ENCODE peak calls at places on chromosomes 7 and 10, in seven cellular contexts. One of them, this sample, is unnamed.

GRCh38 chr10:120483006-120483405 is 26.0 kb downstream of the PLPP4 start:
- DNase-seq in dorsolateral prefrontal cortex: no peak
- DNase-seq in stimulated activated effector memory CD8-positive, alpha-beta T cell treated with anti-CD3 and anti-CD28 coated beads, Interleukin-12 subunit alpha, Interleukin-12 subunit beta, amount 100 ng/mL, for 72 hours: no peak
- DNase-seq in activated CD8-positive, alpha-beta memory T cell treated with anti-CD3 and anti-CD28 coated beads, Interleukin-2, amount 50 U/mL, for 48 hours: no peak
- DNase-seq in fibroblast of villous mesenchyme: no peak
- DNase-seq in cerebellum: no peak
- DNase-seq in CD14-positive monocyte: no peak
- DNase-seq in this sample: no peak

GRCh38 chr7:22586101-22586805 is 86.3 kb upstream of the STEAP1B start:
- DNase-seq in cerebellum: no peak
- DNase-seq in fibroblast of villous mesenchyme: peak
- DNase-seq in CD14-positive monocyte: no peak
- DNase-seq in stimulated activated effector memory CD8-positive, alpha-beta T cell treated with anti-CD3 and anti-CD28 coated beads, Interleukin-12 subunit alpha, Interleukin-12 subunit beta, amount 100 ng/mL, for 72 hours: no peak
- DNase-seq in dorsolateral prefrontal cortex: no peak
- DNase-seq in activated CD8-positive, alpha-beta memory T cell treated with anti-CD3 and anti-CD28 coated beads, Interleukin-2, amount 50 U/mL, for 48 hours: no peak
- DNase-seq in this sample: no peak

GRCh38 chr7:155710035-155710434 is 65.6 kb downstream of the RBM33 start:
- DNase-seq in activated CD8-positive, alpha-beta memory T cell treated with anti-CD3 and anti-CD28 coated beads, Interleukin-2, amount 50 U/mL, for 48 hours: no peak
- DNase-seq in fibroblast of villous mesenchyme: no peak
- DNase-seq in stimulated activated effector memory CD8-positive, alpha-beta T cell treated with anti-CD3 and anti-CD28 coated beads, Interleukin-12 subunit alpha, Interleukin-12 subunit beta, amount 100 ng/mL, for 72 hours: no peak
- DNase-seq in dorsolateral prefrontal cortex: no peak
- DNase-seq in cerebellum: no peak
- DNase-seq in CD14-positive monocyte: no peak
- DNase-seq in this sample: no peak

GRCh38 chr10:5530846-5531557 is 6.2 kb downstream of the CALML3 start:
- DNase-seq in fibroblast of villous mesenchyme: no peak
- DNase-seq in CD14-positive monocyte: peak
- DNase-seq in cerebellum: no peak
- DNase-seq in activated CD8-positive, alpha-beta memory T cell treated with anti-CD3 and anti-CD28 coated beads, Interleukin-2, amount 50 U/mL, for 48 hours: peak
- DNase-seq in dorsolateral prefrontal cortex: no peak
- DNase-seq in stimulated activated effector memory CD8-positive, alpha-beta T cell treated with anti-CD3 and anti-CD28 coated beads, Interleukin-12 subunit alpha, Interleukin-12 subunit beta, amount 100 ng/mL, for 72 hours: no peak
- DNase-seq in this sample: no peak

GRCh38 chr7:99180067-99180650 is 27.8 kb downstream of the KPNA7 start:
- DNase-seq in dorsolateral prefrontal cortex: no peak
- DNase-seq in fibroblast of villous mesenchyme: no peak
- DNase-seq in cerebellum: no peak
- DNase-seq in CD14-positive monocyte: no peak
- DNase-seq in stimulated activated effector memory CD8-positive, alpha-beta T cell treated with anti-CD3 and anti-CD28 coated beads, Interleukin-12 subunit alpha, Interleukin-12 subunit beta, amount 100 ng/mL, for 72 hours: no peak
- DNase-seq in activated CD8-positive, alpha-beta memory T cell treated with anti-CD3 and anti-CD28 coated beads, Interleukin-2, amount 50 U/mL, for 48 hours: no peak
- DNase-seq in this sample: no peak

GRCh38 chr7:8260871-8261707 is 878 bp downstream of the ICA1 start:
- DNase-seq in activated CD8-positive, alpha-beta memory T cell treated with anti-CD3 and anti-CD28 coated beads, Interleukin-2, amount 50 U/mL, for 48 hours: peak
- DNase-seq in cerebellum: peak
- DNase-seq in CD14-positive monocyte: peak
- DNase-seq in stimulated activated effector memory CD8-positive, alpha-beta T cell treated with anti-CD3 and anti-CD28 coated beads, Interleukin-12 subunit alpha, Interleukin-12 subunit beta, amount 100 ng/mL, for 72 hours: no peak
- DNase-seq in dorsolateral prefrontal cortex: peak
- DNase-seq in fibroblast of villous mesenchyme: no peak
- DNase-seq in this sample: peak

GRCh38 chr7:73971701-73972341 is 56.2 kb upstream of the ELN start:
- DNase-seq in stimulated activated effector memory CD8-positive, alpha-beta T cell treated with anti-CD3 and anti-CD28 coated beads, Interleukin-12 subunit alpha, Interleukin-12 subunit beta, amount 100 ng/mL, for 72 hours: no peak
- DNase-seq in activated CD8-positive, alpha-beta memory T cell treated with anti-CD3 and anti-CD28 coated beads, Interleukin-2, amount 50 U/mL, for 48 hours: peak
- DNase-seq in fibroblast of villous mesenchyme: no peak
- DNase-seq in CD14-positive monocyte: no peak
- DNase-seq in dorsolateral prefrontal cortex: no peak
- DNase-seq in cerebellum: no peak
- DNase-seq in this sample: no peak

GRCh38 chr10:114103286-114103685 is 59.6 kb downstream of the ADRB1 start:
- DNase-seq in CD14-positive monocyte: no peak
- DNase-seq in cerebellum: peak
- DNase-seq in fibroblast of villous mesenchyme: peak
- DNase-seq in stimulated activated effector memory CD8-positive, alpha-beta T cell treated with anti-CD3 and anti-CD28 coated beads, Interleukin-12 subunit alpha, Interleukin-12 subunit beta, amount 100 ng/mL, for 72 hours: no peak
- DNase-seq in dorsolateral prefrontal cortex: peak
- DNase-seq in activated CD8-positive, alpha-beta memory T cell treated with anti-CD3 and anti-CD28 coated beads, Interleukin-2, amount 50 U/mL, for 48 hours: no peak
- DNase-seq in this sample: peak

GRCh38 chr7:126803060-126803665 is 449.6 kb downstream of the GRM8 start:
- DNase-seq in CD14-positive monocyte: no peak
- DNase-seq in fibroblast of villous mesenchyme: peak
- DNase-seq in cerebellum: no peak
- DNase-seq in stimulated activated effector memory CD8-positive, alpha-beta T cell treated with anti-CD3 and anti-CD28 coated beads, Interleukin-12 subunit alpha, Interleukin-12 subunit beta, amount 100 ng/mL, for 72 hours: no peak
- DNase-seq in activated CD8-positive, alpha-beta memory T cell treated with anti-CD3 and anti-CD28 coated beads, Interleukin-2, amount 50 U/mL, for 48 hours: no peak
- DNase-seq in dorsolateral prefrontal cortex: no peak
- DNase-seq in this sample: peak

GRCh38 chr10:118054383-118054782 is 7.6 kb upstream of the RAB11FIP2 start:
- DNase-seq in fibroblast of villous mesenchyme: no peak
- DNase-seq in CD14-positive monocyte: no peak
- DNase-seq in activated CD8-positive, alpha-beta memory T cell treated with anti-CD3 and anti-CD28 coated beads, Interleukin-2, amount 50 U/mL, for 48 hours: no peak
- DNase-seq in dorsolateral prefrontal cortex: no peak
- DNase-seq in cerebellum: no peak
- DNase-seq in stimulated activated effector memory CD8-positive, alpha-beta T cell treated with anti-CD3 and anti-CD28 coated beads, Interleukin-12 subunit alpha, Interleukin-12 subunit beta, amount 100 ng/mL, for 72 hours: no peak
- DNase-seq in this sample: no peak

GRCh38 chr10:48605786-48606529 is 1.1 kb upstream of the ARHGAP22 start:
- DNase-seq in cerebellum: no peak
- DNase-seq in activated CD8-positive, alpha-beta memory T cell treated with anti-CD3 and anti-CD28 coated beads, Interleukin-2, amount 50 U/mL, for 48 hours: no peak
- DNase-seq in fibroblast of villous mesenchyme: no peak
- DNase-seq in dorsolateral prefrontal cortex: no peak
- DNase-seq in stimulated activated effector memory CD8-positive, alpha-beta T cell treated with anti-CD3 and anti-CD28 coated beads, Interleukin-12 subunit alpha, Interleukin-12 subunit beta, amount 100 ng/mL, for 72 hours: no peak
- DNase-seq in CD14-positive monocyte: no peak
- DNase-seq in this sample: no peak

GRCh38 chr7:71313562-71313961 is 181.6 kb downstream of the GALNT17 start:
- DNase-seq in fibroblast of villous mesenchyme: no peak
- DNase-seq in CD14-positive monocyte: no peak
- DNase-seq in cerebellum: no peak
- DNase-seq in dorsolateral prefrontal cortex: no peak
- DNase-seq in activated CD8-positive, alpha-beta memory T cell treated with anti-CD3 and anti-CD28 coated beads, Interleukin-2, amount 50 U/mL, for 48 hours: no peak
- DNase-seq in stimulated activated effector memory CD8-positive, alpha-beta T cell treated with anti-CD3 and anti-CD28 coated beads, Interleukin-12 subunit alpha, Interleukin-12 subunit beta, amount 100 ng/mL, for 72 hours: no peak
- DNase-seq in this sample: no peak

GRCh38 chr7:98458090-98458875 is 57.4 kb upstream of the BAIAP2L1 start:
- DNase-seq in activated CD8-positive, alpha-beta memory T cell treated with anti-CD3 and anti-CD28 coated beads, Interleukin-2, amount 50 U/mL, for 48 hours: no peak
- DNase-seq in cerebellum: no peak
- DNase-seq in stimulated activated effector memory CD8-positive, alpha-beta T cell treated with anti-CD3 and anti-CD28 coated beads, Interleukin-12 subunit alpha, Interleukin-12 subunit beta, amount 100 ng/mL, for 72 hours: no peak
- DNase-seq in dorsolateral prefrontal cortex: no peak
- DNase-seq in CD14-positive monocyte: no peak
- DNase-seq in fibroblast of villous mesenchyme: no peak
- DNase-seq in this sample: no peak

GRCh38 chr7:116876664-116877442 is 14.5 kb downstream of the CAPZA2 start:
- DNase-seq in activated CD8-positive, alpha-beta memory T cell treated with anti-CD3 and anti-CD28 coated beads, Interleukin-2, amount 50 U/mL, for 48 hours: no peak
- DNase-seq in stimulated activated effector memory CD8-positive, alpha-beta T cell treated with anti-CD3 and anti-CD28 coated beads, Interleukin-12 subunit alpha, Interleukin-12 subunit beta, amount 100 ng/mL, for 72 hours: no peak
- DNase-seq in CD14-positive monocyte: no peak
- DNase-seq in fibroblast of villous mesenchyme: peak
- DNase-seq in dorsolateral prefrontal cortex: no peak
- DNase-seq in cerebellum: no peak
- DNase-seq in this sample: no peak

GRCh38 chr10:100346351-100346764 is 675 bp upstream of the SCD start:
- DNase-seq in fibroblast of villous mesenchyme: peak
- DNase-seq in CD14-positive monocyte: peak
- DNase-seq in cerebellum: peak
- DNase-seq in stimulated activated effector memory CD8-positive, alpha-beta T cell treated with anti-CD3 and anti-CD28 coated beads, Interleukin-12 subunit alpha, Interleukin-12 subunit beta, amount 100 ng/mL, for 72 hours: peak
- DNase-seq in dorsolateral prefrontal cortex: peak
- DNase-seq in activated CD8-positive, alpha-beta memory T cell treated with anti-CD3 and anti-CD28 coated beads, Interleukin-2, amount 50 U/mL, for 48 hours: peak
- DNase-seq in this sample: peak

GRCh38 chr10:103843854-103844567 is 11.4 kb downstream of the SH3PXD2A start:
- DNase-seq in stimulated activated effector memory CD8-positive, alpha-beta T cell treated with anti-CD3 and anti-CD28 coated beads, Interleukin-12 subunit alpha, Interleukin-12 subunit beta, amount 100 ng/mL, for 72 hours: no peak
- DNase-seq in activated CD8-positive, alpha-beta memory T cell treated with anti-CD3 and anti-CD28 coated beads, Interleukin-2, amount 50 U/mL, for 48 hours: no peak
- DNase-seq in cerebellum: peak
- DNase-seq in dorsolateral prefrontal cortex: peak
- DNase-seq in fibroblast of villous mesenchyme: no peak
- DNase-seq in CD14-positive monocyte: no peak
- DNase-seq in this sample: no peak

GRCh38 chr7:32415519-32415918 is 74.7 kb downstream of the LSM5 start:
- DNase-seq in dorsolateral prefrontal cortex: no peak
- DNase-seq in CD14-positive monocyte: no peak
- DNase-seq in fibroblast of villous mesenchyme: no peak
- DNase-seq in stimulated activated effector memory CD8-positive, alpha-beta T cell treated with anti-CD3 and anti-CD28 coated beads, Interleukin-12 subunit alpha, Interleukin-12 subunit beta, amount 100 ng/mL, for 72 hours: no peak
- DNase-seq in activated CD8-positive, alpha-beta memory T cell treated with anti-CD3 and anti-CD28 coated beads, Interleukin-2, amount 50 U/mL, for 48 hours: no peak
- DNase-seq in cerebellum: no peak
- DNase-seq in this sample: no peak

GRCh38 chr7:35596061-35596460 is 98.9 kb downstream of the HERPUD2 start:
- DNase-seq in fibroblast of villous mesenchyme: peak
- DNase-seq in stimulated activated effector memory CD8-positive, alpha-beta T cell treated with anti-CD3 and anti-CD28 coated beads, Interleukin-12 subunit alpha, Interleukin-12 subunit beta, amount 100 ng/mL, for 72 hours: no peak
- DNase-seq in CD14-positive monocyte: no peak
- DNase-seq in dorsolateral prefrontal cortex: no peak
- DNase-seq in cerebellum: no peak
- DNase-seq in activated CD8-positive, alpha-beta memory T cell treated with anti-CD3 and anti-CD28 coated beads, Interleukin-2, amount 50 U/mL, for 48 hours: no peak
- DNase-seq in this sample: no peak

GRCh38 chr10:43036581-43037428 is 40.1 kb upstream of the RET start:
- DNase-seq in activated CD8-positive, alpha-beta memory T cell treated with anti-CD3 and anti-CD28 coated beads, Interleukin-2, amount 50 U/mL, for 48 hours: peak
- DNase-seq in cerebellum: no peak
- DNase-seq in CD14-positive monocyte: no peak
- DNase-seq in fibroblast of villous mesenchyme: no peak
- DNase-seq in stimulated activated effector memory CD8-positive, alpha-beta T cell treated with anti-CD3 and anti-CD28 coated beads, Interleukin-12 subunit alpha, Interleukin-12 subunit beta, amount 100 ng/mL, for 72 hours: no peak
- DNase-seq in dorsolateral prefrontal cortex: no peak
- DNase-seq in this sample: no peak

GRCh38 chr7:45126920-45127319 is 15.4 kb upstream of the TBRG4 start:
- DNase-seq in dorsolateral prefrontal cortex: no peak
- DNase-seq in CD14-positive monocyte: no peak
- DNase-seq in cerebellum: no peak
- DNase-seq in stimulated activated effector memory CD8-positive, alpha-beta T cell treated with anti-CD3 and anti-CD28 coated beads, Interleukin-12 subunit alpha, Interleukin-12 subunit beta, amount 100 ng/mL, for 72 hours: no peak
- DNase-seq in fibroblast of villous mesenchyme: no peak
- DNase-seq in activated CD8-positive, alpha-beta memory T cell treated with anti-CD3 and anti-CD28 coated beads, Interleukin-2, amount 50 U/mL, for 48 hours: no peak
- DNase-seq in this sample: no peak

GRCh38 chr10:60282771-60283353 is 106.8 kb downstream of the ANK3 start:
- DNase-seq in stimulated activated effector memory CD8-positive, alpha-beta T cell treated with anti-CD3 and anti-CD28 coated beads, Interleukin-12 subunit alpha, Interleukin-12 subunit beta, amount 100 ng/mL, for 72 hours: no peak
- DNase-seq in activated CD8-positive, alpha-beta memory T cell treated with anti-CD3 and anti-CD28 coated beads, Interleukin-2, amount 50 U/mL, for 48 hours: no peak
- DNase-seq in fibroblast of villous mesenchyme: peak
- DNase-seq in cerebellum: no peak
- DNase-seq in dorsolateral prefrontal cortex: no peak
- DNase-seq in CD14-positive monocyte: peak
- DNase-seq in this sample: no peak

GRCh38 chr10:99930731-99931550 is 78.8 kb downstream of the DNMBP start:
- DNase-seq in CD14-positive monocyte: no peak
- DNase-seq in dorsolateral prefrontal cortex: no peak
- DNase-seq in cerebellum: no peak
- DNase-seq in fibroblast of villous mesenchyme: peak
- DNase-seq in activated CD8-positive, alpha-beta memory T cell treated with anti-CD3 and anti-CD28 coated beads, Interleukin-2, amount 50 U/mL, for 48 hours: no peak
- DNase-seq in stimulated activated effector memory CD8-positive, alpha-beta T cell treated with anti-CD3 and anti-CD28 coated beads, Interleukin-12 subunit alpha, Interleukin-12 subunit beta, amount 100 ng/mL, for 72 hours: no peak
- DNase-seq in this sample: no peak

GRCh38 chr10:121595806-121596667 is 2.2 kb downstream of the FGFR2 start:
- DNase-seq in CD14-positive monocyte: no peak
- DNase-seq in activated CD8-positive, alpha-beta memory T cell treated with anti-CD3 and anti-CD28 coated beads, Interleukin-2, amount 50 U/mL, for 48 hours: no peak
- DNase-seq in cerebellum: no peak
- DNase-seq in dorsolateral prefrontal cortex: no peak
- DNase-seq in stimulated activated effector memory CD8-positive, alpha-beta T cell treated with anti-CD3 and anti-CD28 coated beads, Interleukin-12 subunit alpha, Interleukin-12 subunit beta, amount 100 ng/mL, for 72 hours: no peak
- DNase-seq in fibroblast of villous mesenchyme: no peak
- DNase-seq in this sample: no peak

GRCh38 chr10:80701706-80702105 is 164.0 kb downstream of the SH2D4B start:
- DNase-seq in cerebellum: no peak
- DNase-seq in fibroblast of villous mesenchyme: no peak
- DNase-seq in stimulated activated effector memory CD8-positive, alpha-beta T cell treated with anti-CD3 and anti-CD28 coated beads, Interleukin-12 subunit alpha, Interleukin-12 subunit beta, amount 100 ng/mL, for 72 hours: no peak
- DNase-seq in dorsolateral prefrontal cortex: no peak
- DNase-seq in activated CD8-positive, alpha-beta memory T cell treated with anti-CD3 and anti-CD28 coated beads, Interleukin-2, amount 50 U/mL, for 48 hours: no peak
- DNase-seq in CD14-positive monocyte: no peak
- DNase-seq in this sample: no peak

GRCh38 chr10:21519327-21519933 is 6.1 kb downstream of the SKIDA1 start:
- DNase-seq in dorsolateral prefrontal cortex: no peak
- DNase-seq in activated CD8-positive, alpha-beta memory T cell treated with anti-CD3 and anti-CD28 coated beads, Interleukin-2, amount 50 U/mL, for 48 hours: no peak
- DNase-seq in stimulated activated effector memory CD8-positive, alpha-beta T cell treated with anti-CD3 and anti-CD28 coated beads, Interleukin-12 subunit alpha, Interleukin-12 subunit beta, amount 100 ng/mL, for 72 hours: no peak
- DNase-seq in fibroblast of villous mesenchyme: no peak
- DNase-seq in cerebellum: no peak
- DNase-seq in CD14-positive monocyte: no peak
- DNase-seq in this sample: no peak

GRCh38 chr7:40880581-40880980 is 745.8 kb downstream of the SUGCT start:
- DNase-seq in activated CD8-positive, alpha-beta memory T cell treated with anti-CD3 and anti-CD28 coated beads, Interleukin-2, amount 50 U/mL, for 48 hours: no peak
- DNase-seq in dorsolateral prefrontal cortex: no peak
- DNase-seq in fibroblast of villous mesenchyme: peak
- DNase-seq in stimulated activated effector memory CD8-positive, alpha-beta T cell treated with anti-CD3 and anti-CD28 coated beads, Interleukin-12 subunit alpha, Interleukin-12 subunit beta, amount 100 ng/mL, for 72 hours: no peak
- DNase-seq in cerebellum: no peak
- DNase-seq in CD14-positive monocyte: no peak
- DNase-seq in this sample: no peak

GRCh38 chr7:43491984-43492383 is 90.9 kb upstream of the STK17A start:
- DNase-seq in fibroblast of villous mesenchyme: peak
- DNase-seq in activated CD8-positive, alpha-beta memory T cell treated with anti-CD3 and anti-CD28 coated beads, Interleukin-2, amount 50 U/mL, for 48 hours: no peak
- DNase-seq in stimulated activated effector memory CD8-positive, alpha-beta T cell treated with anti-CD3 and anti-CD28 coated beads, Interleukin-12 subunit alpha, Interleukin-12 subunit beta, amount 100 ng/mL, for 72 hours: no peak
- DNase-seq in dorsolateral prefrontal cortex: no peak
- DNase-seq in CD14-positive monocyte: no peak
- DNase-seq in cerebellum: no peak
- DNase-seq in this sample: no peak

GRCh38 chr10:103861501-103861900 is 6.1 kb upstream of the SH3PXD2A start:
- DNase-seq in activated CD8-positive, alpha-beta memory T cell treated with anti-CD3 and anti-CD28 coated beads, Interleukin-2, amount 50 U/mL, for 48 hours: no peak
- DNase-seq in stimulated activated effector memory CD8-positive, alpha-beta T cell treated with anti-CD3 and anti-CD28 coated beads, Interleukin-12 subunit alpha, Interleukin-12 subunit beta, amount 100 ng/mL, for 72 hours: no peak
- DNase-seq in dorsolateral prefrontal cortex: no peak
- DNase-seq in fibroblast of villous mesenchyme: no peak
- DNase-seq in cerebellum: no peak
- DNase-seq in CD14-positive monocyte: no peak
- DNase-seq in this sample: no peak

GRCh38 chr10:30216811-30217210 is 132.3 kb downstream of the MTPAP start:
- DNase-seq in dorsolateral prefrontal cortex: no peak
- DNase-seq in fibroblast of villous mesenchyme: no peak
- DNase-seq in stimulated activated effector memory CD8-positive, alpha-beta T cell treated with anti-CD3 and anti-CD28 coated beads, Interleukin-12 subunit alpha, Interleukin-12 subunit beta, amount 100 ng/mL, for 72 hours: no peak
- DNase-seq in activated CD8-positive, alpha-beta memory T cell treated with anti-CD3 and anti-CD28 coated beads, Interleukin-2, amount 50 U/mL, for 48 hours: no peak
- DNase-seq in CD14-positive monocyte: no peak
- DNase-seq in cerebellum: no peak
- DNase-seq in this sample: no peak